ENCODE peak calls at places on chromosomes 5 and 9, in ten cellular contexts. One of them, this sample, is unnamed.

GRCh38 chr9:87238545-87238944 is 259.1 kb upstream of the DAPK1 start:
- DNase-seq in LHCN-M2: peak
- DNase-seq in neural progenitor cell: no peak
- DNase-seq in activated T-cell treated with anti-CD3 and anti-CD28 coated beads, Interleukin-2, amount 50 U/mL, for 24 hours: no peak
- DNase-seq in brain pericyte: no peak
- DNase-seq in AG08395: no peak
- DNase-seq in nephron progenitor cell: no peak
- DNase-seq in Right ventricle myocardium superior: no peak
- DNase-seq in T-helper 9 cell: no peak
- DNase-seq in H7: no peak
- DNase-seq in this sample: no peak

GRCh38 chr5:174571662-174572397 is 152.6 kb upstream of the MSX2 start:
- DNase-seq in LHCN-M2: peak
- DNase-seq in neural progenitor cell: peak
- DNase-seq in activated T-cell treated with anti-CD3 and anti-CD28 coated beads, Interleukin-2, amount 50 U/mL, for 24 hours: no peak
- DNase-seq in H7: peak
- DNase-seq in brain pericyte: peak
- DNase-seq in Right ventricle myocardium superior: peak
- DNase-seq in nephron progenitor cell: no peak
- DNase-seq in AG08395: peak
- DNase-seq in T-helper 9 cell: no peak
- DNase-seq in this sample: peak

GRCh38 chr5:18102733-18103132 is 468.5 kb downstream of the TAF11L14 start:
- DNase-seq in LHCN-M2: no peak
- DNase-seq in activated T-cell treated with anti-CD3 and anti-CD28 coated beads, Interleukin-2, amount 50 U/mL, for 24 hours: no peak
- DNase-seq in H7: peak
- DNase-seq in brain pericyte: no peak
- DNase-seq in AG08395: no peak
- DNase-seq in Right ventricle myocardium superior: no peak
- DNase-seq in neural progenitor cell: peak
- DNase-seq in nephron progenitor cell: no peak
- DNase-seq in T-helper 9 cell: no peak
- DNase-seq in this sample: no peak

GRCh38 chr9:130833324-130833990 is 1.6 kb upstream of the ABL1 start:
- DNase-seq in H7: no peak
- DNase-seq in T-helper 9 cell: no peak
- DNase-seq in LHCN-M2: peak
- DNase-seq in AG08395: no peak
- DNase-seq in Right ventricle myocardium superior: no peak
- DNase-seq in activated T-cell treated with anti-CD3 and anti-CD28 coated beads, Interleukin-2, amount 50 U/mL, for 24 hours: no peak
- DNase-seq in neural progenitor cell: no peak
- DNase-seq in nephron progenitor cell: no peak
- DNase-seq in brain pericyte: no peak
- DNase-seq in this sample: no peak

GRCh38 chr5:100902406-100903035 is 561 bp downstream of the ST8SIA4 start:
- DNase-seq in H7: peak
- DNase-seq in Right ventricle myocardium superior: no peak
- DNase-seq in neural progenitor cell: peak
- DNase-seq in AG08395: no peak
- DNase-seq in T-helper 9 cell: no peak
- DNase-seq in nephron progenitor cell: no peak
- DNase-seq in brain pericyte: no peak
- DNase-seq in activated T-cell treated with anti-CD3 and anti-CD28 coated beads, Interleukin-2, amount 50 U/mL, for 24 hours: peak
- DNase-seq in LHCN-M2: peak
- DNase-seq in this sample: no peak

GRCh38 chr9:79221084-79221483 is 350.7 kb upstream of the TLE4 start:
- DNase-seq in Right ventricle myocardium superior: no peak
- DNase-seq in brain pericyte: no peak
- DNase-seq in nephron progenitor cell: no peak
- DNase-seq in AG08395: peak
- DNase-seq in neural progenitor cell: no peak
- DNase-seq in activated T-cell treated with anti-CD3 and anti-CD28 coated beads, Interleukin-2, amount 50 U/mL, for 24 hours: no peak
- DNase-seq in H7: no peak
- DNase-seq in T-helper 9 cell: no peak
- DNase-seq in LHCN-M2: peak
- DNase-seq in this sample: peak

GRCh38 chr5:34554656-34555055 is 101.5 kb upstream of the RAI14 start:
- DNase-seq in nephron progenitor cell: no peak
- DNase-seq in brain pericyte: no peak
- DNase-seq in AG08395: no peak
- DNase-seq in T-helper 9 cell: no peak
- DNase-seq in H7: no peak
- DNase-seq in LHCN-M2: no peak
- DNase-seq in activated T-cell treated with anti-CD3 and anti-CD28 coated beads, Interleukin-2, amount 50 U/mL, for 24 hours: no peak
- DNase-seq in neural progenitor cell: no peak
- DNase-seq in Right ventricle myocardium superior: no peak
- DNase-seq in this sample: no peak

GRCh38 chr5:87147441-87147840 is 120.2 kb upstream of the RASA1 start:
- DNase-seq in H7: no peak
- DNase-seq in nephron progenitor cell: no peak
- DNase-seq in neural progenitor cell: no peak
- DNase-seq in activated T-cell treated with anti-CD3 and anti-CD28 coated beads, Interleukin-2, amount 50 U/mL, for 24 hours: no peak
- DNase-seq in LHCN-M2: peak
- DNase-seq in AG08395: no peak
- DNase-seq in Right ventricle myocardium superior: no peak
- DNase-seq in brain pericyte: no peak
- DNase-seq in T-helper 9 cell: no peak
- DNase-seq in this sample: no peak

GRCh38 chr5:128615578-128615977 is 77.5 kb upstream of the FBN2 start:
- DNase-seq in AG08395: no peak
- DNase-seq in nephron progenitor cell: no peak
- DNase-seq in brain pericyte: no peak
- DNase-seq in neural progenitor cell: no peak
- DNase-seq in LHCN-M2: no peak
- DNase-seq in Right ventricle myocardium superior: no peak
- DNase-seq in T-helper 9 cell: no peak
- DNase-seq in H7: no peak
- DNase-seq in activated T-cell treated with anti-CD3 and anti-CD28 coated beads, Interleukin-2, amount 50 U/mL, for 24 hours: no peak
- DNase-seq in this sample: no peak

GRCh38 chr9:13480688-13481087 is 201.2 kb upstream of the MPDZ start:
- DNase-seq in nephron progenitor cell: no peak
- DNase-seq in Right ventricle myocardium superior: no peak
- DNase-seq in H7: no peak
- DNase-seq in AG08395: peak
- DNase-seq in LHCN-M2: no peak
- DNase-seq in neural progenitor cell: peak
- DNase-seq in activated T-cell treated with anti-CD3 and anti-CD28 coated beads, Interleukin-2, amount 50 U/mL, for 24 hours: no peak
- DNase-seq in T-helper 9 cell: no peak
- DNase-seq in brain pericyte: no peak
- DNase-seq in this sample: no peak

GRCh38 chr5:173554989-173555705 is 61.3 kb downstream of the BOD1 start:
- DNase-seq in brain pericyte: no peak
- DNase-seq in LHCN-M2: no peak
- DNase-seq in activated T-cell treated with anti-CD3 and anti-CD28 coated beads, Interleukin-2, amount 50 U/mL, for 24 hours: no peak
- DNase-seq in nephron progenitor cell: no peak
- DNase-seq in H7: peak
- DNase-seq in neural progenitor cell: peak
- DNase-seq in T-helper 9 cell: no peak
- DNase-seq in Right ventricle myocardium superior: no peak
- DNase-seq in AG08395: no peak
- DNase-seq in this sample: no peak

GRCh38 chr9:136659861-136660784 is 2.6 kb upstream of the EGFL7 start:
- DNase-seq in activated T-cell treated with anti-CD3 and anti-CD28 coated beads, Interleukin-2, amount 50 U/mL, for 24 hours: no peak
- DNase-seq in H7: no peak
- DNase-seq in T-helper 9 cell: no peak
- DNase-seq in AG08395: no peak
- DNase-seq in neural progenitor cell: no peak
- DNase-seq in brain pericyte: no peak
- DNase-seq in Right ventricle myocardium superior: peak
- DNase-seq in nephron progenitor cell: no peak
- DNase-seq in LHCN-M2: no peak
- DNase-seq in this sample: no peak

GRCh38 chr5:158824167-158824882 is 275.4 kb downstream of the EBF1 start:
- DNase-seq in activated T-cell treated with anti-CD3 and anti-CD28 coated beads, Interleukin-2, amount 50 U/mL, for 24 hours: no peak
- DNase-seq in nephron progenitor cell: no peak
- DNase-seq in Right ventricle myocardium superior: peak
- DNase-seq in LHCN-M2: no peak
- DNase-seq in brain pericyte: no peak
- DNase-seq in H7: no peak
- DNase-seq in AG08395: no peak
- DNase-seq in neural progenitor cell: peak
- DNase-seq in T-helper 9 cell: no peak
- DNase-seq in this sample: no peak

GRCh38 chr5:177232761-177233160 is 70.8 kb downstream of the RAB24 start:
- DNase-seq in activated T-cell treated with anti-CD3 and anti-CD28 coated beads, Interleukin-2, amount 50 U/mL, for 24 hours: no peak
- DNase-seq in brain pericyte: no peak
- DNase-seq in AG08395: peak
- DNase-seq in LHCN-M2: peak
- DNase-seq in neural progenitor cell: no peak
- DNase-seq in nephron progenitor cell: no peak
- DNase-seq in T-helper 9 cell: no peak
- DNase-seq in H7: no peak
- DNase-seq in Right ventricle myocardium superior: no peak
- DNase-seq in this sample: no peak

GRCh38 chr5:76818844-76819831 is at the start of gene F2RL1:
- DNase-seq in nephron progenitor cell: peak
- DNase-seq in AG08395: peak
- DNase-seq in Right ventricle myocardium superior: peak
- DNase-seq in activated T-cell treated with anti-CD3 and anti-CD28 coated beads, Interleukin-2, amount 50 U/mL, for 24 hours: peak
- DNase-seq in H7: peak
- DNase-seq in T-helper 9 cell: peak
- DNase-seq in brain pericyte: no peak
- DNase-seq in neural progenitor cell: peak
- DNase-seq in LHCN-M2: no peak
- DNase-seq in this sample: peak

GRCh38 chr9:79694676-79695400 is 123.1 kb downstream of the TLE4 start:
- DNase-seq in T-helper 9 cell: no peak
- DNase-seq in LHCN-M2: peak
- DNase-seq in H7: peak
- DNase-seq in activated T-cell treated with anti-CD3 and anti-CD28 coated beads, Interleukin-2, amount 50 U/mL, for 24 hours: no peak
- DNase-seq in AG08395: peak
- DNase-seq in neural progenitor cell: peak
- DNase-seq in nephron progenitor cell: no peak
- DNase-seq in Right ventricle myocardium superior: no peak
- DNase-seq in brain pericyte: peak
- DNase-seq in this sample: no peak

GRCh38 chr5:133469846-133470245 is 142.5 kb downstream of the FSTL4 start:
- DNase-seq in AG08395: no peak
- DNase-seq in H7: no peak
- DNase-seq in LHCN-M2: no peak
- DNase-seq in neural progenitor cell: no peak
- DNase-seq in nephron progenitor cell: no peak
- DNase-seq in activated T-cell treated with anti-CD3 and anti-CD28 coated beads, Interleukin-2, amount 50 U/mL, for 24 hours: no peak
- DNase-seq in brain pericyte: no peak
- DNase-seq in T-helper 9 cell: no peak
- DNase-seq in Right ventricle myocardium superior: no peak
- DNase-seq in this sample: no peak

GRCh38 chr9:2919347-2919746 is 75.5 kb upstream of the PUM3 start:
- DNase-seq in neural progenitor cell: no peak
- DNase-seq in T-helper 9 cell: no peak
- DNase-seq in activated T-cell treated with anti-CD3 and anti-CD28 coated beads, Interleukin-2, amount 50 U/mL, for 24 hours: no peak
- DNase-seq in Right ventricle myocardium superior: no peak
- DNase-seq in LHCN-M2: peak
- DNase-seq in AG08395: peak
- DNase-seq in brain pericyte: no peak
- DNase-seq in nephron progenitor cell: no peak
- DNase-seq in H7: no peak
- DNase-seq in this sample: no peak

GRCh38 chr5:110916373-110917049 is 155.0 kb upstream of the TSLP start:
- DNase-seq in Right ventricle myocardium superior: no peak
- DNase-seq in neural progenitor cell: peak
- DNase-seq in nephron progenitor cell: no peak
- DNase-seq in activated T-cell treated with anti-CD3 and anti-CD28 coated beads, Interleukin-2, amount 50 U/mL, for 24 hours: no peak
- DNase-seq in AG08395: peak
- DNase-seq in T-helper 9 cell: no peak
- DNase-seq in H7: no peak
- DNase-seq in brain pericyte: no peak
- DNase-seq in LHCN-M2: peak
- DNase-seq in this sample: peak

GRCh38 chr5:137858954-137859353 is 8.7 kb upstream of the MYOT start:
- DNase-seq in Right ventricle myocardium superior: no peak
- DNase-seq in AG08395: no peak
- DNase-seq in H7: no peak
- DNase-seq in LHCN-M2: no peak
- DNase-seq in activated T-cell treated with anti-CD3 and anti-CD28 coated beads, Interleukin-2, amount 50 U/mL, for 24 hours: no peak
- DNase-seq in brain pericyte: no peak
- DNase-seq in T-helper 9 cell: no peak
- DNase-seq in neural progenitor cell: no peak
- DNase-seq in nephron progenitor cell: no peak
- DNase-seq in this sample: no peak

GRCh38 chr9:118276784-118277183 is 572.6 kb downstream of the TLR4 start:
- DNase-seq in neural progenitor cell: no peak
- DNase-seq in T-helper 9 cell: no peak
- DNase-seq in Right ventricle myocardium superior: no peak
- DNase-seq in activated T-cell treated with anti-CD3 and anti-CD28 coated beads, Interleukin-2, amount 50 U/mL, for 24 hours: no peak
- DNase-seq in AG08395: no peak
- DNase-seq in H7: no peak
- DNase-seq in LHCN-M2: no peak
- DNase-seq in brain pericyte: no peak
- DNase-seq in nephron progenitor cell: no peak
- DNase-seq in this sample: no peak

This sample was measured in PC-9.